ENCODE peak calls at places on chromosomes 1 and 21, in eight cellular contexts. J is pulmonary artery endothelial cell; Q is T-helper 9 cell; T is activated CD4-positive, alpha-beta T cell treated with anti-CD3 and anti-CD28 coated beads for 36 hours; H is activated CD8-positive, alpha-beta memory T cell treated with anti-CD3 and anti-CD28 coated beads, Interleukin-2, amount 50 U/mL, for 48 hours; P is T-helper 2 cell; R is WTC11; N is activated gamma-delta T cell treated with Interleukin-2 at 50 U/mL for 16 hours. K is an unnamed sample.

GRCh38 chr1:24725209-24725651 is 20.0 kb upstream of the CLIC4 start:
- DNase-seq in J (no peak), Q (no peak), T (no peak), H (no peak), P (no peak), R (peak), N (no peak), K (peak)

GRCh38 chr1:209720826-209721225 is 16.2 kb downstream of the HSD11B1 start:
- DNase-seq in J (no peak), Q (no peak), T (no peak), H (no peak), P (no peak), R (no peak), N (no peak), K (no peak)

GRCh38 chr1:29875557-29876028 is 639.3 kb downstream of the PTPRU start:
- DNase-seq in J (peak), Q (no peak), T (no peak), H (no peak), P (no peak), R (no peak), N (no peak), K (no peak)

GRCh38 chr1:232629250-232630046 is 485 bp downstream of the SIPA1L2 start:
- DNase-seq in J (no peak), Q (peak), T (peak), H (peak), P (no peak), R (peak), N (peak), K (peak)

GRCh38 chr1:62222321-62222720 is 27.7 kb downstream of the L1TD1 start:
- DNase-seq in J (no peak), Q (no peak), T (no peak), H (no peak), P (no peak), R (no peak), N (no peak), K (no peak)

GRCh38 chr1:24027838-24028468 is 47.8 kb upstream of the SRSF10 start:
- DNase-seq in J (peak), Q (no peak), T (no peak), H (no peak), P (no peak), R (no peak), N (no peak), K (no peak)

GRCh38 chr1:77592906-77593305 is 89.6 kb downstream of the ZZZ3 start:
- DNase-seq in J (no peak), Q (no peak), T (no peak), H (no peak), P (no peak), R (no peak), N (no peak), K (no peak)

GRCh38 chr1:237416924-237417655 is 375.1 kb downstream of the RYR2 start:
- DNase-seq in J (no peak), Q (no peak), T (no peak), H (no peak), P (no peak), R (no peak), N (no peak), K (no peak)

GRCh38 chr1:20472860-20473711 is 12.9 kb downstream of the CAMK2N1 start:
- DNase-seq in J (no peak), Q (no peak), T (peak), H (peak), P (no peak), R (peak), N (no peak), K (peak)

GRCh38 chr21:34812510-34813265 is 143.9 kb downstream of the CLIC6 start:
- DNase-seq in J (no peak), Q (no peak), T (no peak), H (no peak), P (no peak), R (no peak), N (no peak), K (no peak)

GRCh38 chr1:116415699-116416533 is 42.9 kb downstream of the ATP1A1 start:
- DNase-seq in J (no peak), Q (no peak), T (no peak), H (no peak), P (no peak), R (peak), N (no peak), K (no peak)

GRCh38 chr1:185152187-185152767 is 4.5 kb downstream of the TRMT1L start:
- DNase-seq in J (no peak), Q (no peak), T (no peak), H (no peak), P (no peak), R (no peak), N (no peak), K (no peak)

GRCh38 chr1:169245706-169246105 is 121.9 kb downstream of the NME7 start:
- DNase-seq in J (no peak), Q (no peak), T (no peak), H (no peak), P (no peak), R (no peak), N (no peak), K (no peak)

GRCh38 chr1:27015260-27015659 is 2.6 kb upstream of the TENT5B start:
- DNase-seq in J (no peak), Q (no peak), T (no peak), H (no peak), P (no peak), R (no peak), N (no peak), K (no peak)

GRCh38 chr1:248805905-248806304 is 19.8 kb downstream of the SH3BP5L start:
- DNase-seq in J (no peak), Q (no peak), T (no peak), H (peak), P (no peak), R (no peak), N (no peak), K (no peak)

K was measured in nephron progenitor cell.